ENCODE peak calls at places on chromosomes 5 and 9, in seven cellular contexts. Z is PC-3, D is fibroblast of the aortic adventitia, F is osteoblast, Q is nephron progenitor cell, P is lower lobe of right lung, G is heart left ventricle. J is an unnamed sample.
A peak's percentile ranks its signal among the peaks of the same experiment; 100 is the strongest.

GRCh38 chr5:172502969-172503368 is 48.6 kb upstream of the SH3PXD2B start:
- DNase-seq in Z (peak; percentile 13), D (no peak), F (no peak), Q (no peak), P (no peak), G (peak; percentile 12), J (no peak)

GRCh38 chr5:133333561-133334150 is 278.7 kb downstream of the FSTL4 start:
- DNase-seq in Z (no peak), D (no peak), F (no peak), Q (no peak), P (no peak), G (no peak), J (no peak)

GRCh38 chr5:117943120-117943519 is 1045.2 kb downstream of the DTWD2 start:
- DNase-seq in Z (no peak), D (no peak), F (no peak), Q (no peak), P (no peak), G (no peak), J (no peak)

GRCh38 chr9:92294297-92294676 is 790 bp upstream of the IARS1 start:
- DNase-seq in Z (no peak), D (peak; percentile 38), F (no peak), Q (no peak), P (peak; percentile 41), G (no peak), J (no peak)

GRCh38 chr5:32210151-32210550 is 36.0 kb upstream of the GOLPH3 start:
- DNase-seq in Z (no peak), D (no peak), F (no peak), Q (no peak), P (no peak), G (no peak), J (no peak)

GRCh38 chr9:16611001-16611400 is 259.5 kb downstream of the BNC2 start:
- DNase-seq in Z (no peak), D (peak; percentile 67), F (no peak), Q (no peak), P (no peak), G (no peak), J (no peak)

GRCh38 chr9:4097991-4098390 is 201.9 kb downstream of the GLIS3 start:
- DNase-seq in Z (no peak), D (no peak), F (no peak), Q (no peak), P (no peak), G (no peak), J (no peak)

GRCh38 chr5:149837680-149838269 is 106.8 kb downstream of the PDE6A start:
- DNase-seq in Z (peak; percentile 90), D (peak; percentile 65), F (peak; percentile 97), Q (peak; percentile 73), P (no peak), G (no peak), J (no peak)

GRCh38 chr5:102450313-102450990 is 48.3 kb downstream of the SLCO6A1 start:
- DNase-seq in Z (peak; percentile 72), D (peak; percentile 2), F (no peak), Q (no peak), P (no peak), G (no peak), J (no peak)

GRCh38 chr9:86713456-86713855 is 233.8 kb downstream of the GAS1 start:
- DNase-seq in Z (peak; percentile 10), D (peak; percentile 93), F (no peak), Q (no peak), P (no peak), G (no peak), J (no peak)

DNA sequence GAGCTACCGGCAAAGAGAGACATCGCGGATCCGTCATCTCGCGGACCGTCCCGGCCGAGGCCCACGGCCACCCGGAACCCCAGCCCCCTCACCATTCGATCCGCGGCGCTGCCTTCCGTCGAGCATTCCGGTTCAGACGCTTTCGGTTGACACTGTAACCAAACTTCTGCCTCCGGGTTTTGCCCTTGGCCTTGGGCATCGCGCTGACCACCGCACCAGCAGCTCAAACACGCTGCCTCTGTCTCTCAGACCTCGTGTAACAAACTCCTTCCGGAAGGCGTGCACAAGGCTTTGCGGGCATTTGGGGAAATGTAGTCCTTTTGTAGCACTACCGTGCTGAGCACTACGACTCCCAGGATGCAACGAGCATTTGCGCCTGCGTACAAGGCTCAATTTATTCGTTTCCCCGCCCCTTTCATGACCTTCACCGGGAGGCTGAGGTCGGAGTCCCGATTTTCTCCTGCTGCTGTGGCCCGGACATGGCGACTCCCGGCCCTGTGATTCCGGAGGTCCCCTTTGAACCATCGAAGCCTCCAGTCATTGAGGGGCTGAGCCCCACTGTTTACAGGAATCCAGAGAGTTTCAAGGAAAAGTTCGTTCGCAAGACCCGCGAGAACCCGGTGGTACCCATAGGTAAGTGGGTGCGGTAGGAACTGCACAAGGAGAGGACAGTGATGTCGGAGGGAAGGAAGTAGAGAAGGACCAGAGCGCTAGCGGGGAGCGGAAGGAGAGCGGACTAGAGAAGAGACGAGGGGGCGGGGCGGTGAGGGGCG is at the start of the genes HIGD2A and NOP16:
- DNase-seq in Z (peak; percentile 99), D (peak; percentile 99), F (peak; percentile 99), Q (peak; percentile 99), P (peak; percentile 100), G (peak; percentile 100), J (peak; percentile 95)
- TF ChIP-seq CTCF in Z (no peak), D (no peak), F (no peak), Q (no peak), P (no peak), G (no peak), J (no peak)

GRCh38 chr9:90964101-90965020 is 162.7 kb downstream of the SYK start:
- DNase-seq in Z (no peak), D (peak; percentile 33), F (peak; percentile 80), Q (peak; percentile 30), P (peak; percentile 79), G (no peak), J (no peak)
- TF ChIP-seq CTCF in Z (no peak), D (peak; percentile 23), F (no peak), Q (no peak), P (peak; percentile 38), G (no peak), J (no peak)

GRCh38 chr5:64971990-64972389 is 203.3 kb downstream of the CWC27 start:
- DNase-seq in Z (no peak), D (no peak), F (no peak), Q (no peak), P (no peak), G (no peak), J (no peak)

GRCh38 chr5:64973226-64973625 is 204.5 kb downstream of the CWC27 start:
- DNase-seq in Z (no peak), D (peak; percentile 64), F (no peak), Q (no peak), P (no peak), G (no peak), J (no peak)

GRCh38 chr5:64972591-64972990 is 203.9 kb downstream of the CWC27 start:
- DNase-seq in Z (no peak), D (no peak), F (no peak), Q (no peak), P (no peak), G (no peak), J (no peak)

GRCh38 chr5:64971538-64971937 is 202.8 kb downstream of the CWC27 start:
- DNase-seq in Z (no peak), D (peak; percentile 64), F (no peak), Q (no peak), P (no peak), G (no peak), J (no peak)
- TF ChIP-seq CTCF in Z (no peak), D (peak; percentile 42), F (peak; percentile 50), Q (no peak), P (peak; percentile 14), G (no peak), J (no peak)

DNA sequence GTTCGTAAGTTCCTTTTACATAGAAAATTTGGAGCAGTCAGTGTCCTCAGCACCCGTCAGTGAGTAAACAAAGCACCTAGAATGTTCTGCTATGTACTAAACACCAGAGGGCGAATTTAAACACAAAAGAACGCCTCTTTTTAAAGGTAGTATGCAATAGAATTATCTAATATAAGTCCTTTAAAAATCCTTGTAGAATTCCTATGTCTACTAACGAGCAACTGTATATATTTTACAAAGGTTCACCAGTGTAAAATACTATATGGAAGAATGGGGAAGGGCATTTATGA is 499 bp upstream of the TMEM232 start:
- DNase-seq in Z (peak; percentile 53), D (no peak), F (no peak), Q (no peak), P (no peak), G (no peak), J (peak; percentile 23)
- TF ChIP-seq CTCF in Z (peak; percentile 65), D (peak; percentile 5), F (no peak), Q (no peak), P (no peak), G (no peak), J (peak; percentile 14)

GRCh38 chr9:79134654-79135053 is 437.1 kb upstream of the TLE4 start:
- DNase-seq in Z (peak; percentile 24), D (no peak), F (no peak), Q (peak; percentile 13), P (no peak), G (no peak), J (no peak)
- TF ChIP-seq CTCF in Z (peak; percentile 42), D (no peak), F (peak; percentile 28), Q (peak; percentile 34), P (no peak), G (no peak), J (no peak)

DNA sequence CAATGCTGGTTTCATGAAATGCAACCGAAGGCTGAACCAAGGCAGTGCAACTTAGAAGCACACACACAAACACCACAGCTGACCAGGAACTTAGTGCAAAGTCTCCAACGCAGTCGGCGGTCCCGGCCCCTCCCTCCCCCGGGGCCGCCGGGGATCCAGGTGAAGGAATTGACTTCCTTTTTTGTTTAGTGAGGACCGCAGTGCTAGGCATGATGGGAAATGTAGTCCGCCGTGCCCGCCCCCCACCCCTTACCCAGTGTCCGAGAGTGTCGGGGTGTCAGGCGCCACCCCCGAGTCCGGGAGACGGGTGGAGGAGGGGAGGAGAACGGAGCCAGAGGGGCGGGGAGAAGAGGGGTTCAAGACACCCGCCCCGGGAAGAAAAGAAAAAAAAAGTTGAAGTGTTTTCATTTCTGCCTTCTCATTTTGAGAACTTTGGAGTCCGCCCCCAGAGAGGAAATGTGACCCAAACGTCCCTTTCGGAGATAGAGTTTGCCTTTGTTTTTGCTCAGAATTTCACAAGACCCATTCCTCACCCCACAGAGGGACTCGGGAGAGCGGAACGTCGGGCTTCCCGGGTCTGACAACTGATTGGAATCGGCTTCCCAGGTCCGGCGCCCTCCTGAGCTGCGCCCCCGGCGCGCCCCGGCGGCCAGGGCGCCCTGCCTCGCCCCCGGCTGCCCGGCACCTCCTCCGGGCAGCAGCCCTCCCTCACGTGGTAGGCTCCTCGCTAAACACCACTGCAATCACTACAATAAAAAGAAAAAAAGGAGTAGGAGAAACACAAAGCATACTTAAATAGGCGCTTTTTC is 2.0 kb downstream of the IER5L start:
- DNase-seq in Z (peak; percentile 85), D (peak; percentile 92), F (peak; percentile 98), Q (peak; percentile 74), P (peak; percentile 90), G (peak; percentile 86), J (peak; percentile 88)
- TF ChIP-seq CTCF in Z (no peak), D (no peak), F (no peak), Q (no peak), P (no peak), G (no peak), J (no peak)

GRCh38 chr9:1046639-1047604 is 3.2 kb upstream of the DMRT2 start:
- DNase-seq in Z (no peak), D (no peak), F (no peak), Q (peak; percentile 36), P (no peak), G (no peak), J (no peak)

GRCh38 chr9:1044643-1045042 is 5.5 kb upstream of the DMRT2 start:
- DNase-seq in Z (no peak), D (no peak), F (no peak), Q (no peak), P (no peak), G (no peak), J (no peak)

GRCh38 chr9:1047605-1048235 is 2.4 kb upstream of the DMRT2 start:
- DNase-seq in Z (peak; percentile 18), D (peak; percentile 31), F (peak; percentile 85), Q (peak; percentile 55), P (no peak), G (no peak), J (no peak)

GRCh38 chr9:1042466-1042865 is 7.7 kb upstream of the DMRT2 start:
- DNase-seq in Z (no peak), D (no peak), F (no peak), Q (peak; percentile 92), P (no peak), G (no peak), J (no peak)
- TF ChIP-seq CTCF in Z (no peak), D (no peak), F (no peak), Q (peak; percentile 42), P (peak; percentile 19), G (peak; percentile 24), J (no peak)

J was measured in GM20000.